ENCODE peak calls at places on chromosome 1, in six cellular contexts. One of them, this sample, is unnamed.

GRCh38 chr1:61322769-61323168 is 240.4 kb downstream of the NFIA start:
- DNase-seq in mesenchymal stem cell: no peak
- DNase-seq in IMR-90: no peak
- DNase-seq in H1: no peak
- DNase-seq in trophoblast cell: no peak
- DNase-seq in H9: no peak
- DNase-seq in this sample: no peak

GRCh38 chr1:29390491-29391361 is 154.4 kb downstream of the PTPRU start:
- DNase-seq in H9: no peak
- DNase-seq in mesenchymal stem cell: no peak
- DNase-seq in IMR-90: no peak
- DNase-seq in trophoblast cell: no peak
- DNase-seq in H1: peak; percentile 38
- DNase-seq in this sample: no peak

GRCh38 chr1:174953170-174953569 is 46.6 kb upstream of the CACYBP start:
- DNase-seq in IMR-90: no peak
- DNase-seq in H9: no peak
- DNase-seq in H1: no peak
- DNase-seq in mesenchymal stem cell: no peak
- DNase-seq in trophoblast cell: no peak
- DNase-seq in this sample: no peak

GRCh38 chr1:24951337-24951736 is 21.3 kb upstream of the RUNX3 start:
- DNase-seq in trophoblast cell: peak; percentile 53
- DNase-seq in IMR-90: no peak
- DNase-seq in mesenchymal stem cell: peak; percentile 29
- DNase-seq in H1: no peak
- DNase-seq in H9: no peak
- DNase-seq in this sample: no peak

GRCh38 chr1:203197625-203198024 is 11.1 kb upstream of the CHI3L1 start:
- DNase-seq in trophoblast cell: no peak
- DNase-seq in mesenchymal stem cell: peak; percentile 86
- DNase-seq in IMR-90: peak; percentile 88
- DNase-seq in H9: no peak
- DNase-seq in H1: no peak
- DNase-seq in this sample: no peak

GRCh38 chr1:3557366-3557765 is 53.9 kb downstream of the MEGF6 start:
- DNase-seq in mesenchymal stem cell: no peak
- DNase-seq in H1: no peak
- DNase-seq in IMR-90: no peak
- DNase-seq in trophoblast cell: no peak
- DNase-seq in H9: no peak
- DNase-seq in this sample: no peak

GRCh38 chr1:201274616-201275265 is 8.6 kb upstream of the PKP1 start:
- DNase-seq in mesenchymal stem cell: no peak
- DNase-seq in IMR-90: no peak
- DNase-seq in H9: no peak
- DNase-seq in H1: no peak
- DNase-seq in trophoblast cell: peak; percentile 77
- DNase-seq in this sample: no peak

GRCh38 chr1:160789702-160790611 is 6.0 kb upstream of the LY9 start:
- DNase-seq in H9: no peak
- DNase-seq in mesenchymal stem cell: no peak
- DNase-seq in IMR-90: no peak
- DNase-seq in H1: no peak
- DNase-seq in trophoblast cell: no peak
- DNase-seq in this sample: no peak

GRCh38 chr1:108692724-108693655 is 880 bp downstream of the PRPF38B start:
- DNase-seq in H9: no peak
- DNase-seq in H1: peak; percentile 67
- DNase-seq in mesenchymal stem cell: peak; percentile 86
- DNase-seq in trophoblast cell: peak; percentile 49
- DNase-seq in IMR-90: peak; percentile 78
- DNase-seq in this sample: no peak

GRCh38 chr1:17119744-17120482 is 662 bp upstream of the PADI2 start:
- DNase-seq in mesenchymal stem cell: no peak
- DNase-seq in trophoblast cell: no peak
- DNase-seq in IMR-90: no peak
- DNase-seq in H1: no peak
- DNase-seq in H9: peak; percentile 58
- DNase-seq in this sample: no peak

GRCh38 chr1:202565890-202566289 is 144.4 kb downstream of the SYT2 start:
- DNase-seq in mesenchymal stem cell: no peak
- DNase-seq in IMR-90: no peak
- DNase-seq in H1: no peak
- DNase-seq in H9: no peak
- DNase-seq in trophoblast cell: no peak
- DNase-seq in this sample: no peak

GRCh38 chr1:221093903-221094865 is 214.9 kb downstream of the HLX start:
- DNase-seq in IMR-90: no peak
- DNase-seq in mesenchymal stem cell: peak; percentile 60
- DNase-seq in H9: no peak
- DNase-seq in trophoblast cell: no peak
- DNase-seq in H1: no peak
- DNase-seq in this sample: no peak

GRCh38 chr1:1204425-1204920 is 1.9 kb downstream of the TNFRSF18 start:
- DNase-seq in H9: no peak
- DNase-seq in trophoblast cell: no peak
- DNase-seq in IMR-90: no peak
- DNase-seq in H1: peak; percentile 45
- DNase-seq in mesenchymal stem cell: no peak
- DNase-seq in this sample: no peak

GRCh38 chr1:201556841-201557571 is 18.1 kb downstream of the NAV1 start:
- DNase-seq in H9: no peak
- DNase-seq in IMR-90: peak; percentile 69
- DNase-seq in trophoblast cell: no peak
- DNase-seq in H1: no peak
- DNase-seq in mesenchymal stem cell: peak; percentile 88
- DNase-seq in this sample: no peak

GRCh38 chr1:224696891-224697765 is 81.0 kb downstream of the CNIH3 start:
- DNase-seq in trophoblast cell: no peak
- DNase-seq in H9: no peak
- DNase-seq in IMR-90: peak; percentile 81
- DNase-seq in H1: no peak
- DNase-seq in mesenchymal stem cell: peak; percentile 59
- DNase-seq in this sample: no peak

GRCh38 chr1:224700915-224701531 is 84.9 kb downstream of the CNIH3 start:
- DNase-seq in IMR-90: peak; percentile 7
- DNase-seq in H9: peak; percentile 73
- DNase-seq in H1: peak; percentile 66
- DNase-seq in mesenchymal stem cell: peak; percentile 16
- DNase-seq in trophoblast cell: no peak
- DNase-seq in this sample: peak; percentile 8

GRCh38 chr1:224703702-224704408 is 87.7 kb downstream of the CNIH3 start:
- DNase-seq in H9: no peak
- DNase-seq in mesenchymal stem cell: no peak
- DNase-seq in H1: no peak
- DNase-seq in IMR-90: no peak
- DNase-seq in trophoblast cell: no peak
- DNase-seq in this sample: no peak

GRCh38 chr1:224694969-224695368 is 78.9 kb downstream of the CNIH3 start:
- DNase-seq in trophoblast cell: no peak
- DNase-seq in IMR-90: no peak
- DNase-seq in H1: no peak
- DNase-seq in mesenchymal stem cell: no peak
- DNase-seq in H9: no peak
- DNase-seq in this sample: no peak

GRCh38 chr1:224697888-224698450 is 81.9 kb downstream of the CNIH3 start:
- DNase-seq in trophoblast cell: no peak
- DNase-seq in mesenchymal stem cell: no peak
- DNase-seq in H1: no peak
- DNase-seq in IMR-90: no peak
- DNase-seq in H9: no peak
- DNase-seq in this sample: no peak
- H2AFZ ChIP-seq in trophoblast cell: no peak overlapping the region
- H2AFZ ChIP-seq in mesenchymal stem cell: no peak overlapping the region
- H2AFZ ChIP-seq in H1: no peak overlapping the region
- H2AFZ ChIP-seq in IMR-90: no peak overlapping the region
- H2AFZ ChIP-seq in H9: no peak overlapping the region
- H2AFZ ChIP-seq in this sample: no peak overlapping the region

DNA sequence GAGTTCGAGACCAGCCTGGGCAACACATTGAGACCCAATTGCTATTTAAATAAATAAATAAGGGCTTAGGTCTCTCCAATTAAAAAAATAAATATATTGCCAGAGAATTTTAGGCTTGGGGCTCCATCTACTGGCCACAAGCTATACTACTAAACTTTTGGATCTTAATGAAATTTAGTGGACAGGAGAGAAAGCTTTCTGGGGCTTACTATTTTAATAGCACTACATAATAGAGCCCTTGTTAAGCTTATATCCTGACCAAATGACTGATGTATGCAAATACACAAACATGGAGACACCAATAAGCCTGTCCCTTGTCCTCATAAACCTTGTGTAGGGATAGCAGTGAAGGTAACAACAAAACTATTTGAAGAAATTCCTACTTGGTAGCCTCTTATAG is 18.4 kb downstream of the CCT3 start:
- DNase-seq in H1: no peak
- DNase-seq in mesenchymal stem cell: peak; percentile 60
- DNase-seq in trophoblast cell: no peak
- DNase-seq in H9: no peak
- DNase-seq in IMR-90: peak; percentile 34
- DNase-seq in this sample: no peak
- H3K23ac ChIP-seq in H1: no peak overlapping the region
- H3K23ac ChIP-seq in mesenchymal stem cell: no peak overlapping the region
- H3K23ac ChIP-seq in trophoblast cell: no peak overlapping the region
- H3K23ac ChIP-seq in H9: no peak overlapping the region
- H3K23ac ChIP-seq in IMR-90: no peak overlapping the region
- H3K23ac ChIP-seq in this sample: no peak overlapping the region

GRCh38 chr1:75123756-75124155 is 10.4 kb upstream of the LHX8 start:
- DNase-seq in IMR-90: no peak
- DNase-seq in H9: no peak
- DNase-seq in H1: no peak
- DNase-seq in mesenchymal stem cell: no peak
- DNase-seq in trophoblast cell: no peak
- DNase-seq in this sample: no peak

GRCh38 chr1:75127916-75128717 is 6.1 kb upstream of the LHX8 start:
- DNase-seq in H1: no peak
- DNase-seq in trophoblast cell: no peak
- DNase-seq in H9: peak; percentile 48
- DNase-seq in mesenchymal stem cell: no peak
- DNase-seq in IMR-90: no peak
- DNase-seq in this sample: no peak

GRCh38 chr1:75125161-75125681 is 9.0 kb upstream of the LHX8 start:
- DNase-seq in H1: peak; percentile 45
- DNase-seq in trophoblast cell: no peak
- DNase-seq in IMR-90: no peak
- DNase-seq in H9: no peak
- DNase-seq in mesenchymal stem cell: no peak
- DNase-seq in this sample: no peak

GRCh38 chr1:75126611-75127101 is 7.5 kb upstream of the LHX8 start:
- DNase-seq in H9: no peak
- DNase-seq in IMR-90: no peak
- DNase-seq in mesenchymal stem cell: no peak
- DNase-seq in trophoblast cell: no peak
- DNase-seq in H1: no peak
- DNase-seq in this sample: no peak

GRCh38 chr1:75124510-75124909 is 9.7 kb upstream of the LHX8 start:
- DNase-seq in IMR-90: no peak
- DNase-seq in H1: peak; percentile 51
- DNase-seq in H9: peak; percentile 84
- DNase-seq in trophoblast cell: no peak
- DNase-seq in mesenchymal stem cell: no peak
- DNase-seq in this sample: no peak
- H2AFZ ChIP-seq in IMR-90: peak overlapping the region; percentile 58
- H2AFZ ChIP-seq in H1: no peak overlapping the region
- H2AFZ ChIP-seq in H9: no peak overlapping the region
- H2AFZ ChIP-seq in trophoblast cell: no peak overlapping the region
- H2AFZ ChIP-seq in mesenchymal stem cell: no peak overlapping the region
- H2AFZ ChIP-seq in this sample: no peak overlapping the region

GRCh38 chr1:10671551-10672375 is 124.7 kb downstream of the CASZ1 start:
- DNase-seq in mesenchymal stem cell: no peak
- DNase-seq in H1: no peak
- DNase-seq in trophoblast cell: no peak
- DNase-seq in IMR-90: no peak
- DNase-seq in H9: no peak
- DNase-seq in this sample: no peak

GRCh38 chr1:10674222-10674621 is 122.2 kb downstream of the CASZ1 start:
- DNase-seq in H1: no peak
- DNase-seq in mesenchymal stem cell: no peak
- DNase-seq in IMR-90: no peak
- DNase-seq in trophoblast cell: no peak
- DNase-seq in H9: no peak
- DNase-seq in this sample: no peak

GRCh38 chr1:10674700-10675598 is 121.5 kb downstream of the CASZ1 start:
- DNase-seq in trophoblast cell: no peak
- DNase-seq in mesenchymal stem cell: no peak
- DNase-seq in IMR-90: no peak
- DNase-seq in H1: no peak
- DNase-seq in H9: no peak
- DNase-seq in this sample: no peak

GRCh38 chr1:10672376-10673050 is 123.9 kb downstream of the CASZ1 start:
- DNase-seq in IMR-90: no peak
- DNase-seq in H9: no peak
- DNase-seq in mesenchymal stem cell: no peak
- DNase-seq in H1: no peak
- DNase-seq in trophoblast cell: no peak
- DNase-seq in this sample: no peak

GRCh38 chr1:10673305-10673704 is 123.1 kb downstream of the CASZ1 start:
- DNase-seq in mesenchymal stem cell: no peak
- DNase-seq in H1: no peak
- DNase-seq in IMR-90: no peak
- DNase-seq in trophoblast cell: no peak
- DNase-seq in H9: no peak
- DNase-seq in this sample: no peak
- H3K23ac ChIP-seq in mesenchymal stem cell: no peak overlapping the region
- H3K23ac ChIP-seq in H1: no peak overlapping the region
- H3K23ac ChIP-seq in IMR-90: no peak overlapping the region
- H3K23ac ChIP-seq in trophoblast cell: no peak overlapping the region
- H3K23ac ChIP-seq in H9: no peak overlapping the region
- H3K23ac ChIP-seq in this sample: peak overlapping the region; percentile 48

GRCh38 chr1:78892251-78892650 is 114.3 kb downstream of the ADGRL4 start:
- DNase-seq in H1: no peak
- DNase-seq in trophoblast cell: no peak
- DNase-seq in IMR-90: peak; percentile 61
- DNase-seq in mesenchymal stem cell: no peak
- DNase-seq in H9: no peak
- DNase-seq in this sample: no peak
- H2AFZ ChIP-seq in H1: no peak overlapping the region
- H2AFZ ChIP-seq in trophoblast cell: no peak overlapping the region
- H2AFZ ChIP-seq in IMR-90: no peak overlapping the region
- H2AFZ ChIP-seq in mesenchymal stem cell: no peak overlapping the region
- H2AFZ ChIP-seq in H9: no peak overlapping the region
- H2AFZ ChIP-seq in this sample: no peak overlapping the region

DNA sequence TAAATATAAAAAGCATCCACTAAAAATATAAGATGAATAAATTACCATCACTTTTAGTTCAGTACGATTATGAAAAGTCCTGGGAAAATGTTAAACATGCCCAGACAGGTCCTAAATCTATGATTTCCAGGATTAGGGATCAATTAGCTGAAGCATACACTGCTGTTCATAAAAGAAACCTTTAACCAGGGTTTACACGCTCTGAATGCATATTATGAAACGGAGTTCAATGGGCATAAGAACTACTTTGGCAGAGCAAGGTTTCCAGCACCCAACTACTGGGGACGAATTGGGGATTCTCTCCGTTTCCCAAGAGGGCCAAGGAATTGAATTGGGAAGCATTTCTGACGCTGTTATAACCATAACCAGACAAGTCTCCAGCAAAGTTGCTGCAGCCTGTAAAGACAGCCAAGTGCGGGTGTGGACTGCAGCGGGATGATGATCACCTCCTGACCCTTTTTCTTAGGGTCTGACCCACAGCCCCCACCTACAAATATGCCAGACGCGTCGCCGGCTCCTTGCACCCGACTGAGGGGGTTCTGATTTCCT is 1.6 kb downstream of the SLC30A1 start:
- DNase-seq in IMR-90: peak; percentile 13
- DNase-seq in H9: no peak
- DNase-seq in trophoblast cell: no peak
- DNase-seq in H1: no peak
- DNase-seq in mesenchymal stem cell: peak; percentile 52
- DNase-seq in this sample: no peak
- H3K23ac ChIP-seq in IMR-90: peak overlapping the region; percentile 87
- H3K23ac ChIP-seq in H9: no peak overlapping the region
- H3K23ac ChIP-seq in trophoblast cell: no peak overlapping the region
- H3K23ac ChIP-seq in H1: no peak overlapping the region
- H3K23ac ChIP-seq in mesenchymal stem cell: peak overlapping the region; percentile 60
- H3K23ac ChIP-seq in this sample: peak overlapping the region; percentile 98